ENCODE peak calls at places on chromosomes 12 and 14, in four cellular contexts. R, C, G and S are unnamed samples.

GRCh38 chr12:52132754-52133161 is 53.3 kb downstream of the SMIM41 start:
- DNase-seq in C (no peak), R (no peak), G (no peak), S (no peak)

GRCh38 chr12:47268501-47269459 is 189.0 kb upstream of the AMIGO2 start:
- DNase-seq in C (no peak), G (no peak), R (no peak), S (no peak)

GRCh38 chr12:75257510-75257909 is 47.9 kb upstream of the KCNC2 start:
- DNase-seq in C (no peak), G (no peak), R (no peak), S (no peak)

GRCh38 chr12:47803196-47803875 is 16.4 kb downstream of the HDAC7 start:
- DNase-seq in R (no peak), G (peak), C (no peak), S (no peak)

GRCh38 chr12:70270108-70270507 is 26.9 kb downstream of the CNOT2 start:
- DNase-seq in C (no peak), R (no peak), G (no peak), S (no peak)

GRCh38 chr12:119178544-119179334 is at the start of gene HSPB8:
- DNase-seq in C (no peak), G (peak), R (peak), S (no peak)

GRCh38 chr12:83954939-83955601 is 957.5 kb downstream of the SLC6A15 start:
- DNase-seq in G (no peak), C (no peak), R (no peak), S (no peak)

GRCh38 chr12:126663304-126664094 is 1598.3 kb downstream of the AACS start:
- DNase-seq in R (no peak), C (no peak), G (no peak), S (no peak)

GRCh38 chr12:68450947-68451260 is 118.7 kb upstream of the MDM1 start:
- DNase-seq in C (no peak), G (no peak), R (no peak), S (no peak)

GRCh38 chr14:70595443-70596185 is 4.8 kb downstream of the MED6 start:
- DNase-seq in G (no peak), C (no peak), R (no peak), S (no peak)

GRCh38 chr12:127761880-127762279 is 505.1 kb upstream of the TMEM132C start:
- DNase-seq in G (no peak), C (no peak), R (no peak), S (no peak)

GRCh38 chr12:33825442-33825841 is 196.9 kb upstream of the ALG10 start:
- DNase-seq in C (no peak), G (no peak), R (no peak), S (no peak)

GRCh38 chr12:19431407-19432308 is 7.6 kb upstream of the AEBP2 start:
- DNase-seq in C (no peak), R (peak), G (no peak), S (no peak)

GRCh38 chr14:95274283-95274682 is 45.4 kb downstream of the CLMN start:
- DNase-seq in C (no peak), G (no peak), R (no peak), S (no peak)

GRCh38 chr12:54795664-54796063 is 58.7 kb upstream of the MUCL1 start:
- DNase-seq in C (no peak), R (no peak), G (no peak), S (no peak)

GRCh38 chr14:69247691-69248440 is 12.1 kb upstream of the GALNT16 start:
- DNase-seq in G (no peak), R (peak), C (no peak), S (no peak)

GRCh38 chr12:112103758-112104504 is 4.7 kb downstream of the NAA25 start:
- DNase-seq in R (no peak), G (no peak), C (no peak), S (no peak)

GRCh38 chr14:47917344-47917954 is 242.0 kb upstream of the MDGA2 start:
- DNase-seq in R (no peak), C (no peak), G (no peak), S (no peak)

GRCh38 chr12:93177208-93178153 is 200.2 kb upstream of the NUDT4 start:
- DNase-seq in G (no peak), R (peak), C (no peak), S (no peak)

GRCh38 chr14:106875503-106875902 is 1349.1 kb downstream of the TMEM121 start:
- DNase-seq in C (no peak), R (no peak), G (peak), S (no peak)

GRCh38 chr14:103188691-103189480 is 65.6 kb downstream of the TNFAIP2 start:
- DNase-seq in C (no peak), G (peak), R (peak), S (no peak)

GRCh38 chr14:32667791-32668190 is 270.9 kb upstream of the NPAS3 start:
- DNase-seq in G (no peak), C (no peak), R (no peak), S (no peak)

GRCh38 chr14:72610096-72610830 is 283.6 kb downstream of the DPF3 start:
- DNase-seq in C (no peak), G (no peak), R (no peak), S (no peak)

GRCh38 chr14:88960528-88960927 is 136.1 kb downstream of the TTC8 start:
- DNase-seq in C (no peak), R (no peak), G (no peak), S (no peak)

GRCh38 chr12:117087808-117088207 is 11.4 kb downstream of the TESC start:
- DNase-seq in C (no peak), G (no peak), R (no peak), S (no peak)

GRCh38 chr14:75525969-75526368 is 3.7 kb downstream of the BATF start:
- DNase-seq in R (no peak), C (no peak), G (no peak), S (no peak)

GRCh38 chr12:92927436-92928116 is 1.5 kb downstream of the EEA1 start:
- DNase-seq in R (peak), C (no peak), G (no peak), S (no peak)

GRCh38 chr12:106739815-106740552 is 34.5 kb upstream of the RIC8B start:
- DNase-seq in C (no peak), G (no peak), R (peak), S (no peak)

GRCh38 chr12:131922772-131923171 is 6.3 kb upstream of the PUS1 start:
- DNase-seq in G (peak), C (no peak), R (no peak), S (no peak)